ENCODE peak calls at places on chromosomes 7 and 10, in four cellular contexts. I is thoracic aorta, J is aorta, Y is right cardiac atrium. E is an unnamed sample. For H3K27me3 and H3K4me1, the result is how much of the 10 kb centered on the place peaks cover.

GRCh38 chr7:46178685-46179084 is 257.6 kb upstream of the IGFBP3 start:
- DNase-seq in I (no peak), J (no peak), Y (no peak), E (no peak)

GRCh38 chr10:125283191-125283590 is 122.8 kb upstream of the CTBP2 start:
- DNase-seq in I (no peak), J (no peak), Y (no peak), E (no peak)

GRCh38 chr7:41189866-41190265 is 513.0 kb downstream of the INHBA start:
- DNase-seq in I (no peak), J (no peak), Y (no peak), E (no peak)

GRCh38 chr10:97612386-97612785 is 20.9 kb downstream of the MORN4 start:
- DNase-seq in I (no peak), J (no peak), Y (no peak), E (no peak)

GRCh38 chr10:29921071-29921446 is 138.3 kb downstream of the JCAD start:
- DNase-seq in I (no peak), J (no peak), Y (no peak), E (peak)

GRCh38 chr7:64849250-64849923 is 53.7 kb upstream of the ZNF273 start:
- DNase-seq in I (no peak), J (no peak), Y (peak), E (no peak)

GRCh38 chr7:42035205-42035604 is 201.8 kb downstream of the GLI3 start:
- DNase-seq in I (no peak), J (no peak), Y (no peak), E (no peak)

GRCh38 chr10:124211921-124212320 is 118.5 kb upstream of the CHST15 start:
- DNase-seq in I (no peak), J (no peak), Y (no peak), E (no peak)

GRCh38 chr7:105800442-105800841 is 76.0 kb downstream of the ATXN7L1 start:
- DNase-seq in I (no peak), J (no peak), Y (no peak), E (no peak)

GRCh38 chr7:7417414-7417813 is 118.3 kb downstream of the COL28A1 start:
- DNase-seq in I (no peak), J (no peak), Y (no peak), E (no peak)

GRCh38 chr7:28409716-28410627 is 2.3 kb upstream of the CREB5 start:
- DNase-seq in I (no peak), J (peak), Y (peak), E (peak)

GRCh38 chr7:151051108-151051507 is 2.8 kb downstream of the ASIC3 start:
- DNase-seq in I (no peak), J (peak), Y (peak), E (peak)

GRCh38 chr10:98340261-98340675 is 72.3 kb upstream of the LOXL4 start:
- DNase-seq in I (no peak), J (no peak), Y (no peak), E (peak)

GRCh38 chr7:22564511-22565045 is 64.6 kb upstream of the STEAP1B start:
- DNase-seq in I (no peak), J (peak), Y (peak), E (peak)

GRCh38 chr7:98200364-98200763 is 10.9 kb upstream of the BHLHA15 start:
- DNase-seq in I (no peak), J (no peak), Y (no peak), E (no peak)

GRCh38 chr7:156178857-156179256 is 366.6 kb upstream of the SHH start:
- DNase-seq in I (no peak), J (no peak), Y (no peak), E (no peak)

GRCh38 chr10:132387723-132388210 is 9.2 kb upstream of the PWWP2B start:
- DNase-seq in I (no peak), J (peak), Y (peak), E (peak)

GRCh38 chr10:112314822-112315474 is 31.7 kb downstream of the TECTB start:
- DNase-seq in I (peak), J (peak), Y (peak), E (peak)

GRCh38 chr10:5835446-5836095 is 22.3 kb upstream of the GDI2 start:
- DNase-seq in I (no peak), J (no peak), Y (no peak), E (no peak)

GRCh38 chr10:125881192-125881591 is at the start of gene DHX32:
- DNase-seq in I (no peak), J (no peak), Y (no peak), E (no peak)

GRCh38 chr7:107712025-107712424 is 31.9 kb upstream of the CBLL1 start:
- DNase-seq in I (no peak), J (no peak), Y (no peak), E (no peak)

GRCh38 chr10:75229961-75230360 is 5.8 kb downstream of the COMTD1 start:
- DNase-seq in I (no peak), J (no peak), Y (no peak), E (no peak)

GRCh38 chr7:99141756-99142726 is 1.9 kb downstream of the SMURF1 start:
- DNase-seq in I (peak), J (peak), Y (peak), E (peak)

GRCh38 chr7:29265208-29265923 is 70.8 kb downstream of the CHN2 start:
- DNase-seq in I (no peak), J (no peak), Y (no peak), E (no peak)

GRCh38 chr7:128431754-128432153 is 22.0 kb upstream of the IMPDH1 start:
- DNase-seq in I (no peak), J (no peak), Y (no peak), E (no peak)

GRCh38 chr7:5528071-5528814 is 104.6 kb upstream of the TNRC18 start:
- DNase-seq in I (no peak), J (peak), Y (peak), E (peak)

GRCh38 chr7:132041108-132041507 is 484.7 kb upstream of the PODXL start:
- DNase-seq in I (no peak), J (no peak), Y (no peak), E (no peak)

GRCh38 chr7:92813390-92814024 is 22.9 kb downstream of the CDK6 start:
- DNase-seq in I (no peak), J (no peak), Y (no peak), E (no peak)

GRCh38 chr7:37714606-37715005 is 31.0 kb downstream of the GPR141 start:
- DNase-seq in I (no peak), J (no peak), Y (no peak), E (no peak)

GRCh38 chr7:1662101-1662500 is 8.0 kb upstream of the ELFN1 start:
- DNase-seq in I (no peak), J (peak), Y (no peak), E (no peak)

GRCh38 chr7:83509255-83510021 is 139.5 kb downstream of the SEMA3E start:
- DNase-seq in I (no peak), J (no peak), Y (no peak), E (no peak)

GRCh38 chr7:36923831-36924555 is 199.7 kb upstream of the AOAH start:
- DNase-seq in I (no peak), J (no peak), Y (no peak), E (no peak)

GRCh38 chr7:117143580-117143979 is 179.3 kb downstream of the WNT2 start:
- DNase-seq in I (no peak), J (no peak), Y (no peak), E (no peak)

GRCh38 chr7:105924950-105925349 is 38.1 kb upstream of the CDHR3 start:
- DNase-seq in I (no peak), J (no peak), Y (no peak), E (no peak)

GRCh38 chr7:135204271-135204872 is 7.0 kb downstream of the WDR91 start:
- DNase-seq in I (no peak), J (peak), Y (no peak), E (no peak)

GRCh38 chr10:44995914-44996633 is 4.6 kb upstream of the ZNF22 start:
- DNase-seq in I (no peak), J (peak), Y (peak), E (no peak)

GRCh38 chr10:26391701-26392695 is 46.1 kb upstream of the APBB1IP start:
- DNase-seq in I (no peak), J (peak), Y (peak), E (no peak)

GRCh38 chr7:154931906-154932305 is 71.0 kb downstream of the PAXIP1 start:
- DNase-seq in I (no peak), J (no peak), Y (no peak), E (no peak)

GRCh38 chr7:154927624-154928125 is 75.2 kb downstream of the PAXIP1 start:
- DNase-seq in I (peak), J (peak), Y (peak), E (peak)

GRCh38 chr7:154928136-154929005 is 74.6 kb downstream of the PAXIP1 start:
- DNase-seq in I (no peak), J (no peak), Y (no peak), E (no peak)

DNA sequence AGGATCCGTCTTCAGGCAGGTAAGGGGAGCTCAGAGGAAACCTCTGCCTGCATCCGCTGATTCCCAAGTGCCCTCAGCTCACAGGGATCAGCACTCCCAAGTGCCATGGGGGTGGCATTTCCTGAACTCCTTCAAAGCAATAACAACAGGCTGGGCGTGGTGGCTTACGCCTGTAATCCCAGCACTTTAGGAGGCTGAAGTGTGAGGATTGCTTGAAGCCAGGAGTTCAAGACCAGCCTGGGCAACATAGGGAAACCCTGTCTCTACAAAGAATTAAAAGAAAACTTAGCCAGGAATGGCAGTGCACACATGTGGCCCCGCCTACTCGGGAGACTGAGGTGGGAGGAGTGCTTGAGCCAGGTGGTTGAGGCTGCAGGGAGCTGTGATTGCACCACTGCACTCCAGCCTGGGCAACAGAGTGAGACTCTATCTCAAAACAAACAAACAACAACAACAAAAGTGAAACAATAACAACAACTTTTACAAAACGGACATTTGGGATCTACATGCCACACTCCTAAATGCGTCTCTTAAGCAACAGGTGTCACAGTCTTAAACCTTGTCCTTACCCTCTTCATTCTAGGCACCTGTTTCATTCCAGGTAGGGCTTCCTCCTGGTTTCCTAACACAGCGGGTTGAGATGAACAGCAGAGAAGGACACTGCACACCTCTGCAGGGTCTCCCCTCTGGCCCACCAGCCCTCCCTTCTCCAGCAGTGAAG is 73.8 kb downstream of the PAXIP1 start:
- DNase-seq in I (no peak), J (no peak), Y (peak), E (no peak)
- H3K27ac ChIP-seq in I (peak), J (no peak), Y (peak), E (peak)

GRCh38 chr7:158586499-158587191 is 978 bp downstream of the PTPRN2 start:
- DNase-seq in I (no peak), J (no peak), Y (no peak), E (no peak)
- H3K27me3 ChIP-seq in I (under half), J (under half), Y (under half), E (half or more)

DNA sequence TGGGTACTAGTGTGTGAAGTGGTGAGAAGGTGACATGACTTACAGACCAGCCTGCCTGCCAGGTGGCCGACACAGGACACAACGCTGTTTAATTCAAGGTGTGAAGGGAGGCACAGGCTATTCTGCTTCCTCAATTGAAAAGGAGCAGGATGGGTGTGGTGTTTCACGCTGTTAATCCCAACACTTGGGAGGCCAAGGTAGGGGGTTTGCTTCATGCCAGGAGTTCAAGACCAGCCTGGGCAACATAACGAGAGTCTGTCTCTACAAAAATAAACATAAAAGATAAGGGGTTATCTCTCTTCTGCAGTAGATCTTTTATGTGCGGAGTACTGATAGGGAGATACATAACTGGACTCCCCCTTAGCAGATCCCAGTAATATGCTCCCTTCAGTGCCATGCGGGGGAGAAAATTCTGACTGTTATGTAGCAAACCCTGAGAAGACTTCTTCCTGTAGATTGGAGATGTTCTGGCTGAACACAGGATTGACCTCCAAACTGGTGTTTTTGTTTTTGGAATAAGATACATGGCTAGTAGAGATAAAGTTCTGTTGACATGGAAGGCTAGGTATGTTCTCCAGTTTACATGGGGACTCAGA is 63.2 kb downstream of the CCNY start:
- DNase-seq in I (no peak), J (no peak), Y (no peak), E (no peak)
- H3K4me1 ChIP-seq in I (under half), J (under half), Y (under half), E (half or more)

GRCh38 chr7:10931161-10931560 is 42.5 kb upstream of the PHF14 start:
- DNase-seq in I (no peak), J (no peak), Y (no peak), E (no peak)

GRCh38 chr7:10930551-10930950 is 43.1 kb upstream of the PHF14 start:
- DNase-seq in I (no peak), J (no peak), Y (no peak), E (no peak)

GRCh38 chr7:10939237-10939910 is 34.3 kb upstream of the PHF14 start:
- DNase-seq in I (no peak), J (no peak), Y (no peak), E (no peak)

GRCh38 chr7:10939911-10940747 is 33.5 kb upstream of the PHF14 start:
- DNase-seq in I (peak), J (peak), Y (peak), E (peak)

DNA sequence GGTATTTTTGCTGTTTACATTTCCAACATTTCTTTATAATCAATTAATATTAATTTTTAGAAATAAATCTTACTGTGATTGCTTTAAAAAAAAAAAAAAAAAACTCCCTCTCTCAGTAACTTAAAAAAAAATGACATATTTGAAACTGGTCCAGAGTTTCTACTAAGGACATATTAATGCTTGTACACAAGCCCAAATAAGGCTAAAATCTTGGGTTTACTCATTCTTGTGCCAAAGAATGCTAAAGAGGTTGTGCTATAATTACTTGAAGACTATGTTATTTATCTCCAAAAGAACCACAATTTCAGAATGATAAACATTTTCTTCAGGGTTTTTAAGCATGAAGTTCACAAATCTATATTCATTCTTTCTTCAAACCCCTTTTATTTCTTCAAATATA is 39.4 kb upstream of the PHF14 start:
- DNase-seq in I (no peak), J (no peak), Y (no peak), E (no peak)
- H3K27ac ChIP-seq in I (peak), J (no peak), Y (no peak), E (peak)

DNA sequence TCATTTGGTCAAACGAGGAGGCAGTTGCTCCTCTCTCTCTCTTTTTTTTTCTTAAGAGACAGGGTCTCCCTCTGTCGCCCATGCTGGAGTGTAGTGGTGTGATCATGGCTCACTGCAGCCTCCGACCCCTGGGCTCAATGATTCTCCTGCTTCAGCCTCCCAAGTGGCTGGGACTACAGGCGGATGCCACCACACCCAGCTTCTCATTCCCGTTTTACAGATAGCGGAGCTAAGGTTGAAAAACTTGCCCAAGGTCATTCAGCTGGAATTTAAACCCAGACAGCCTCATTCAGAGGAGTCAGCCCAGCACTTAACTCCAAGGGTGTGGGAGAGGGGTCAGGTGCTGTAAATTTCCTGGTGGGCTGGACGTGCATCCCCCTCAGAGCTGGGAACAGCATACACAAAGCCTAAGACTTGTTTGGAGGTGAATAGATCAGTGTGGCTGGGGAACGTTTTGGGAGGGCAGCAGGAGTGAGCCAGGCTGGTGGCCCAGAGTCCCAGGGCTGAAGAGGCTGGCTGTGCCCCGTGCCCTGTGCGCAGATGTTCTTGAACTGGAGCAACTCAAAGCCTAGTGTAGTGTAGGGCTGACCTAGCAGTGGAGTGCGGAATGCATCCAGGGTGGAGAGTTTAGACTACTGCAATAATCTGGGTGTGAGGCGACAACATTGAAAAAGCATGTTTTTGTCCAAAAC is 2.3 kb downstream of the HTRA1 start:
- DNase-seq in I (no peak), J (no peak), Y (no peak), E (no peak)
- H3K27me3 ChIP-seq in I (under half), J (under half), Y (under half), E (under half)

GRCh38 chr7:140209866-140210609 is 33.3 kb upstream of the KDM7A start:
- DNase-seq in I (no peak), J (peak), Y (peak), E (peak)
- H3K4me1 ChIP-seq in I (under half), J (under half), Y (under half), E (under half)

GRCh38 chr10:74081192-74081803 is 69.3 kb downstream of the AP3M1 start:
- DNase-seq in I (no peak), J (no peak), Y (no peak), E (no peak)
- H3K27ac ChIP-seq in I (no peak), J (no peak), Y (no peak), E (no peak)

GRCh38 chr10:100748251-100749058 is 3.1 kb downstream of the PAX2 start:
- DNase-seq in I (no peak), J (no peak), Y (no peak), E (no peak)
- H3K27me3 ChIP-seq in I (under half), J (under half), Y (under half), E (half or more)

GRCh38 chr10:99394256-99394655 is 36.2 kb downstream of the GOT1 start:
- DNase-seq in I (no peak), J (no peak), Y (no peak), E (no peak)
- H3K4me1 ChIP-seq in I (under half), J (under half), Y (under half), E (under half)